ENCODE peak calls at places on chromosomes 4 and X, in ten cellular contexts. Q is NCI-H1105 treated with DMSO at 0.1 percent for 48 hours; J is NCI-H1417; D is stimulated activated CD4-positive, alpha-beta T cell treated with anti-CD3 and anti-CD28 coated beads, Interleukin-1b, Interleukin-23, amount 100 ng/mL, for 24 hours; A is tibial artery; F is COR-L47; K is cerebellar cortex; N is activated CD4-positive, alpha-beta T cell treated with anti-CD3 and anti-CD28 coated beads, Interleukin-2, amount 50 U/mL, for 24 hours; G is anterior cingulate cortex; R is nephron progenitor cell. I is an unnamed sample.

GRCh38 chrX:133880032-133880443 is 105.4 kb downstream of the GPC3 start:
- DNase-seq in Q (peak; percentile 21), J (no peak), A (no peak), N (no peak), K (no peak), F (no peak), D (no peak), G (no peak), R (no peak), I (no peak)

GRCh38 chr4:153205028-153205648 is 895 bp downstream of the TRIM2 start:
- DNase-seq in N (no peak), J (no peak), Q (no peak), R (peak; percentile 40), D (no peak), A (no peak), F (no peak), K (no peak), G (no peak), I (peak; percentile 28)

GRCh38 chr4:5205981-5206380 is 154.7 kb downstream of the STK32B start:
- DNase-seq in J (no peak), R (no peak), K (no peak), F (no peak), Q (no peak), A (no peak), N (no peak), G (no peak), D (no peak), I (no peak)

GRCh38 chr4:6386091-6386490 is 86.3 kb downstream of the PPP2R2C start:
- DNase-seq in K (no peak), F (no peak), G (no peak), A (no peak), D (no peak), N (no peak), J (no peak), R (no peak), Q (no peak), I (no peak)

GRCh38 chr4:15695240-15695699 is 7.6 kb upstream of the BST1 start:
- DNase-seq in G (no peak), Q (no peak), N (no peak), A (no peak), F (no peak), K (no peak), J (no peak), D (no peak), R (no peak), I (no peak)

GRCh38 chrX:139475432-139475831 is 55.1 kb upstream of the F9 start:
- DNase-seq in Q (no peak), F (no peak), D (no peak), A (no peak), J (no peak), K (no peak), R (no peak), N (no peak), G (no peak), I (no peak)

GRCh38 chr4:110467400-110467799 is 8.6 kb upstream of the ENPEP start:
- DNase-seq in G (no peak), A (no peak), D (no peak), K (no peak), Q (no peak), F (no peak), R (no peak), J (no peak), N (no peak), I (no peak)

GRCh38 chr4:39259571-39260330 is 77.4 kb downstream of the WDR19 start:
- DNase-seq in R (no peak), G (no peak), D (no peak), Q (no peak), A (no peak), F (no peak), N (no peak), K (no peak), J (no peak), I (no peak)

GRCh38 chr4:107736037-107736436 is 16.0 kb upstream of the PAPSS1 start:
- DNase-seq in J (no peak), F (no peak), Q (no peak), G (no peak), A (no peak), R (no peak), N (no peak), D (no peak), K (no peak), I (no peak)

GRCh38 chr4:88414755-88415154 is 36.1 kb downstream of the HERC6 start:
- DNase-seq in F (no peak), A (no peak), K (no peak), G (no peak), Q (no peak), R (no peak), N (no peak), D (no peak), J (no peak), I (no peak)